ENCODE peak calls at places on chromosomes 5 and 9, in nine cellular contexts. H is iris pigment epithelial cell; S is SJSA1; G is germinal center; X is dorsolateral prefrontal cortex; E is anterior cingulate cortex; O is GM04504; R is effector memory CD4-positive, alpha-beta T cell; K is fibroblast of mammary gland. P is an unnamed sample.

GRCh38 chr9:126144215-126144614 is 182.4 kb upstream of the MVB12B start:
- DNase-seq in O (no peak), G (no peak), K (no peak), S (no peak), H (no peak), X (no peak), R (no peak), E (no peak), P (no peak)

GRCh38 chr5:132026516-132027008 is 15.1 kb upstream of the ACSL6 start:
- DNase-seq in H (no peak), G (no peak), O (no peak), K (no peak), R (peak), S (no peak), E (no peak), X (no peak), P (no peak)

GRCh38 chr5:4082966-4083564 is 487.4 kb downstream of the IRX1 start:
- DNase-seq in H (no peak), K (peak), S (no peak), G (no peak), X (no peak), R (no peak), E (no peak), O (no peak), P (no peak)

GRCh38 chr9:33885948-33886347 is 69.0 kb downstream of the UBE2R2 start:
- DNase-seq in H (no peak), K (no peak), S (no peak), R (no peak), E (no peak), G (no peak), X (no peak), O (no peak), P (no peak)

GRCh38 chr5:54524704-54525103 is 7.1 kb downstream of the SNX18 start:
- DNase-seq in K (no peak), R (no peak), X (peak), O (no peak), S (no peak), E (no peak), H (peak), G (no peak), P (no peak)

GRCh38 chr9:128113526-128114325 is 13.8 kb downstream of the PTGES2 start:
- DNase-seq in X (no peak), K (no peak), S (no peak), O (no peak), R (no peak), E (no peak), H (no peak), G (no peak), P (no peak)

GRCh38 chr9:78919701-78920100 is 622.8 kb downstream of the PSAT1 start:
- DNase-seq in R (no peak), O (no peak), X (no peak), K (no peak), H (peak), E (no peak), S (no peak), G (no peak), P (no peak)

GRCh38 chr5:171874210-171874609 is 88.6 kb downstream of the SMIM23 start:
- DNase-seq in H (peak), S (no peak), X (no peak), G (no peak), R (no peak), O (peak), K (peak), E (no peak), P (no peak)

GRCh38 chr5:132420706-132421272 is 51.3 kb downstream of the SLC22A5 start:
- DNase-seq in O (no peak), S (no peak), K (no peak), H (no peak), G (peak), X (no peak), E (no peak), R (no peak), P (no peak)

P was measured in mesendoderm.